ENCODE peak calls at places on chromosomes 3 and 15, in eight cellular contexts. O is CD8-positive, alpha-beta memory T cell; D is ascending aorta; G is fibroblast of lung; W is ovary; X is A549; Q is PC-3; F is esophagus muscularis mucosa. T is an unnamed sample.

GRCh38 chr15:41154412-41154811 is 38.3 kb upstream of the INO80 start:
- DNase-seq in O (no peak), D (no peak), F (no peak), G (peak), X (no peak), Q (peak), W (no peak), T (no peak)

GRCh38 chr15:38374477-38374876 is 79.5 kb upstream of the FAM98B start:
- DNase-seq in D (no peak), G (no peak), X (no peak), F (no peak), Q (no peak), W (no peak), O (no peak), T (no peak)

GRCh38 chr3:133905376-133905775 is 9.7 kb upstream of the RAB6B start:
- DNase-seq in W (no peak), G (no peak), D (no peak), O (no peak), X (no peak), F (peak), Q (no peak), T (no peak)

GRCh38 chr15:101189708-101190107 is 62.1 kb downstream of the CHSY1 start:
- DNase-seq in W (no peak), F (no peak), Q (no peak), G (no peak), D (no peak), O (no peak), X (no peak), T (no peak)

GRCh38 chr3:145448436-145448835 is 712.5 kb downstream of the PLOD2 start:
- DNase-seq in O (no peak), Q (peak), W (no peak), D (no peak), F (no peak), G (peak), X (no peak), T (no peak)

GRCh38 chr3:177468331-177468730 is 271.0 kb upstream of the TBL1XR1 start:
- DNase-seq in G (peak), O (no peak), D (peak), Q (peak), W (no peak), X (no peak), F (no peak), T (peak)

GRCh38 chr3:18111702-18112311 is 313.3 kb downstream of the SATB1 start:
- DNase-seq in F (no peak), O (no peak), D (no peak), G (peak), X (no peak), Q (peak), W (no peak), T (no peak)

GRCh38 chr15:69090197-69090948 is 70.1 kb upstream of the GLCE start:
- DNase-seq in W (no peak), X (no peak), D (no peak), F (no peak), Q (no peak), O (no peak), G (peak), T (no peak)

GRCh38 chr3:80734483-80734882 is 966.7 kb upstream of the ROBO1 start:
- DNase-seq in D (no peak), F (no peak), W (no peak), Q (no peak), X (no peak), G (no peak), O (no peak), T (no peak)

GRCh38 chr3:37996785-37997301 is 6.3 kb downstream of the VILL start:
- DNase-seq in G (peak), X (peak), Q (peak), W (peak), D (peak), O (peak), F (peak), T (peak)

GRCh38 chr3:134769469-134769868 is 25.6 kb upstream of the EPHB1 start:
- DNase-seq in O (no peak), G (no peak), D (no peak), W (no peak), Q (no peak), X (no peak), F (no peak), T (no peak)

GRCh38 chr3:115710799-115711198 is 87.5 kb downstream of the GAP43 start:
- DNase-seq in G (no peak), Q (no peak), D (no peak), F (no peak), X (no peak), O (no peak), W (no peak), T (no peak)

GRCh38 chr3:158768361-158768787 is 33.5 kb upstream of the MFSD1 start:
- DNase-seq in D (peak), Q (peak), O (no peak), F (peak), G (peak), X (peak), W (peak), T (peak)

GRCh38 chr3:72077473-72078259 is 292.7 kb upstream of the PROK2 start:
- DNase-seq in D (no peak), O (no peak), X (no peak), Q (no peak), G (no peak), W (no peak), F (no peak), T (no peak)

GRCh38 chr15:68962464-68962863 is 32.1 kb downstream of the SPESP1 start:
- DNase-seq in O (no peak), Q (no peak), W (no peak), X (no peak), G (no peak), F (no peak), D (no peak), T (no peak)

GRCh38 chr3:117863146-117863545 is 1153.6 kb downstream of the TUSC7 start:
- DNase-seq in G (no peak), W (no peak), O (no peak), F (no peak), D (no peak), X (no peak), Q (no peak), T (no peak)

GRCh38 chr3:47715928-47716327 is 65.8 kb downstream of the SMARCC1 start:
- DNase-seq in X (no peak), F (no peak), D (no peak), G (peak), Q (peak), O (no peak), W (no peak), T (peak)

GRCh38 chr15:77811270-77811669 is 178.6 kb upstream of the LINGO1 start:
- DNase-seq in G (no peak), D (no peak), W (no peak), X (no peak), F (no peak), O (no peak), Q (no peak), T (no peak)

GRCh38 chr3:48503406-48504050 is 446 bp downstream of the SHISA5 start:
- DNase-seq in O (peak), W (peak), F (no peak), D (peak), Q (peak), X (no peak), G (peak), T (no peak)

GRCh38 chr15:101277038-101277822 is at the start of gene SELENOS:
- DNase-seq in D (peak), F (peak), O (peak), W (peak), G (peak), X (peak), Q (peak), T (peak)

GRCh38 chr3:15050405-15051092 is 14.6 kb downstream of the MRPS25 start:
- DNase-seq in Q (no peak), F (no peak), D (no peak), W (no peak), X (no peak), G (no peak), O (no peak), T (no peak)

GRCh38 chr15:47194718-47195117 is 522.6 kb upstream of the SEMA6D start:
- DNase-seq in G (peak), D (no peak), W (no peak), O (no peak), Q (peak), F (no peak), X (no peak), T (no peak)

GRCh38 chr3:141422961-141423582 is 54.8 kb downstream of the ZBTB38 start:
- DNase-seq in F (no peak), G (no peak), X (no peak), W (no peak), Q (no peak), D (no peak), O (no peak), T (no peak)

GRCh38 chr3:53044371-53045106 is 1.3 kb downstream of the SFMBT1 start:
- DNase-seq in D (no peak), G (peak), X (peak), Q (peak), O (peak), W (peak), F (no peak), T (no peak)

DNA sequence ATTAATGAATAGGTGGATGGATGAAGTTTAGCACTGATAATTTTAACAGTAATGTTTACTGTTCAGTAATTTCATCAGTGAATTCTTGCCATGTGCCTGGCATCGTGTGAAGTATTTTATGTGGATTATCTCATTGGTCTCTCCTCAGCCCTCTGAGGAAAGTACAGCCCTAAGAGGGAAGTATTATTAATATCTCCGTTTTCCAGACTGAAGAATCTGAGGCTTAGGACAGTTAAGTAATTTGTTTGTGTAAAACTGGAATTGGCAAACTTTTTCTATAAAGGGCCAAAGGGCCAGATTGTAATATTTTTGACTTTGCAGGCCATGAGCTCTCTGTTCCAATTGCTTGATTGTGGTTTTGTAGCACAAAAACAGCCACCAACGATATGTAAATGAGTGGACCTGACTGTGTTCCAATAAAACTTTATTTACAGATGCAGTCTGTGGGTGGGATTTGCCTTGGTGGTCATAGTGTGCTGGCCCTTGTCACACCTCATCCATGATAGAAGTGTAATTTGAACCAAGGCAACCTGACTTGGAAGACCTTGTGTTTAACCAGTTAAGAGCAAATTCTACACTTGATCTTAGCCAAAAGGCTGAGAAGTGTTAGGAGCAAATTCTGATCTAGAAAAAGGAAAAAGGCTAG is 255.3 kb downstream of the FEZF2 start:
- DNase-seq in O (no peak), G (no peak), X (no peak), Q (no peak), F (no peak), D (no peak), W (no peak), T (no peak)
- H3K27ac ChIP-seq in O (no peak), G (no peak), X (no peak), Q (no peak), F (no peak), D (peak), W (no peak), T (no peak)

GRCh38 chr3:49813497-49814174 is at the start of gene UBA7:
- DNase-seq in W (peak), F (no peak), Q (peak), G (peak), X (no peak), O (peak), D (peak), T (no peak)
- H3K27ac ChIP-seq in W (peak), F (peak), Q (no peak), G (peak), X (no peak), O (peak), D (peak), T (peak)

GRCh38 chr3:172260381-172260780 is 187.9 kb downstream of the GHSR start:
- DNase-seq in D (peak), G (no peak), O (no peak), X (no peak), Q (no peak), W (no peak), F (no peak), T (no peak)
- H3K27ac ChIP-seq in D (peak), G (no peak), O (no peak), X (peak), Q (no peak), W (peak), F (peak), T (no peak)

DNA sequence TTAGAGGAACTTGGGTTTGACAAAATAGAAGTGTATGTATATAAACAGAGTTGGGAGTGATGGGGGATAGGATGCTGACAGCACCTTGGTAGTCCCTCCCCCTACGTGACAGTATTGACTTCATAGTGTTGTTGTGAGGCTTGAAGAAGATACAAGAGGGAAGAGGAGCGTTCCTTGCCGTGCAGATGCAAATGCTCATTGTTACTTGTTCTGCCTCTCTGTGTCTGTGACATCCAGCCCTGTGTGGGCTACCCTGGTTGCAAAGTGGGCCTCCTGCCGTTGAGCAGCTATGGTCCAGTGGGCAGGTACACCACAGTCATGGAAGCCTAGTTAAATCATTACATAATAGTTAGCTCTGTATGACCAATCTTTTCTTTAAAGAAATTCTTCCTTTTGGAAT is 45.0 kb downstream of the SMAD3 start:
- DNase-seq in Q (no peak), X (no peak), G (no peak), F (no peak), W (no peak), D (no peak), O (no peak), T (no peak)
- H3K27ac ChIP-seq in Q (peak), X (peak), G (peak), F (peak), W (no peak), D (peak), O (no peak), T (peak)

GRCh38 chr3:129793356-129793755 is 100.2 kb downstream of the TMCC1 start:
- DNase-seq in O (no peak), W (no peak), G (no peak), F (no peak), X (no peak), Q (peak), D (no peak), T (no peak)
- H3K27ac ChIP-seq in O (no peak), W (no peak), G (no peak), F (no peak), X (peak), Q (peak), D (no peak), T (no peak)

GRCh38 chr3:197420566-197420965 is 122.2 kb upstream of the DLG1 start:
- DNase-seq in O (no peak), X (no peak), F (no peak), G (no peak), W (no peak), D (no peak), Q (no peak), T (no peak)

GRCh38 chr3:197419696-197420095 is 121.3 kb upstream of the DLG1 start:
- DNase-seq in X (no peak), W (no peak), D (no peak), O (no peak), F (no peak), Q (no peak), G (no peak), T (no peak)

GRCh38 chr3:197422506-197422905 is 124.1 kb upstream of the DLG1 start:
- DNase-seq in W (no peak), G (no peak), X (no peak), O (no peak), D (no peak), Q (no peak), F (no peak), T (no peak)

GRCh38 chr3:197420115-197420514 is 121.7 kb upstream of the DLG1 start:
- DNase-seq in W (no peak), X (no peak), D (no peak), O (no peak), F (no peak), Q (no peak), G (no peak), T (no peak)

GRCh38 chr3:197421021-197421420 is 122.6 kb upstream of the DLG1 start:
- DNase-seq in X (no peak), D (no peak), G (no peak), O (no peak), W (no peak), F (no peak), Q (no peak), T (no peak)
- H3K27ac ChIP-seq in X (peak), D (no peak), G (no peak), O (no peak), W (no peak), F (no peak), Q (no peak), T (no peak)

DNA sequence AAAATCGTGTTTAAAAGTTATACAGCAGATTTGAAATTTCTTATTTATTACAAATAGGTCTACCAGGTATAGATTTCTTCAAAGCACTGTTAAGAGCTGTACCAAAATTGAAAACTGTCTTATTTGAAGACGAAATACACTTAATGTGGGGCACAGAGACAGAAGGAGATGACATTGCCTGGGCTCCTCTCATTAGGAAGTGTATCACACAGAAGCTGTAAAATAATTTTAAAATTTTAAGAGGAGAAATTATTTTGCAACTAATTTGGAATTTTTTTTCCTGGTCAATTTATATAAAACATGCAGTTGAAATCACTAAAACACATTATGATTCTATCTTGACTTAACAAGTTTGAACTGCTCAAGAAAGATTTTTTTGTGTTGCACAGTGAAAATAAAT is 614.8 kb upstream of the AGTR1 start:
- DNase-seq in G (no peak), X (no peak), O (no peak), D (no peak), W (no peak), Q (no peak), F (no peak), T (no peak)
- H3K27ac ChIP-seq in G (no peak), X (no peak), O (no peak), D (no peak), W (no peak), Q (no peak), F (no peak), T (no peak)

GRCh38 chr3:180142041-180142440 is 105.3 kb upstream of the PEX5L start:
- DNase-seq in D (no peak), X (no peak), G (no peak), W (no peak), O (no peak), F (no peak), Q (peak), T (no peak)
- H3K27ac ChIP-seq in D (no peak), X (no peak), G (no peak), W (no peak), O (no peak), F (no peak), Q (no peak), T (no peak)

T was measured in gastrocnemius medialis.